ENCODE peak calls at places on chromosomes 4 and X, in nine cellular contexts. L, P, A, F, I, W, U, J and T are unnamed samples. For H3K27me3, the result is how much of the 10 kb centered on the place peaks cover.

GRCh38 chr4:146637853-146638800 is 566 bp upstream of the POU4F2 start:
- DNase-seq in A (peak), J (no peak), I (no peak), P (no peak), U (no peak), F (no peak), W (no peak), L (no peak), T (no peak)

GRCh38 chr4:90958256-90958895 is 831.2 kb downstream of the CCSER1 start:
- DNase-seq in P (no peak), W (no peak), L (no peak), A (no peak), J (no peak), F (no peak), U (no peak), I (peak), T (no peak)

GRCh38 chrX:42694260-42694815 is 83.6 kb downstream of the PPP1R2C start:
- DNase-seq in W (no peak), F (no peak), L (no peak), P (no peak), U (no peak), J (no peak), I (no peak), A (no peak), T (peak)

GRCh38 chrX:43720082-43720481 is 64.0 kb downstream of the MAOA start:
- DNase-seq in A (no peak), F (no peak), U (no peak), W (no peak), P (no peak), L (no peak), I (no peak), J (no peak), T (no peak)

GRCh38 chr4:80155286-80155982 is 41.9 kb upstream of the PRDM8 start:
- DNase-seq in I (peak), W (no peak), F (no peak), P (no peak), J (no peak), L (no peak), U (no peak), A (no peak), T (no peak)

GRCh38 chr4:112953295-112953694 is 96.2 kb upstream of the ANK2 start:
- DNase-seq in F (no peak), U (no peak), I (no peak), W (no peak), A (no peak), L (no peak), J (no peak), P (no peak), T (no peak)

GRCh38 chrX:150211988-150212387 is 151.1 kb upstream of the MAMLD1 start:
- DNase-seq in P (no peak), I (peak), J (no peak), W (no peak), L (no peak), U (no peak), F (no peak), A (no peak), T (no peak)

GRCh38 chrX:41351923-41352322 is 18.0 kb downstream of the DDX3X start:
- DNase-seq in L (no peak), P (no peak), U (no peak), A (no peak), W (no peak), I (no peak), J (no peak), F (no peak), T (no peak)

GRCh38 chrX:11528623-11529022 is 137.1 kb downstream of the ARHGAP6 start:
- DNase-seq in F (no peak), A (no peak), U (peak), I (no peak), J (no peak), L (no peak), P (no peak), W (no peak), T (no peak)

GRCh38 chr4:42371306-42372063 is 25.8 kb upstream of the SHISA3 start:
- DNase-seq in I (peak), A (no peak), P (no peak), L (no peak), W (no peak), F (no peak), U (no peak), J (no peak), T (no peak)

GRCh38 chr4:154076921-154077320 is 288.0 kb upstream of the SFRP2 start:
- DNase-seq in U (no peak), P (no peak), J (no peak), A (no peak), I (peak), F (no peak), L (no peak), W (no peak), T (no peak)

GRCh38 chrX:25561190-25561589 is 545.4 kb upstream of the ARX start:
- DNase-seq in F (no peak), P (no peak), I (no peak), J (no peak), A (no peak), L (no peak), U (no peak), W (no peak), T (no peak)
- H3K27me3 ChIP-seq in F (under half), P (under half), I (under half), J (under half), A (under half), L (under half), U (under half), W (under half), T (under half)

DNA sequence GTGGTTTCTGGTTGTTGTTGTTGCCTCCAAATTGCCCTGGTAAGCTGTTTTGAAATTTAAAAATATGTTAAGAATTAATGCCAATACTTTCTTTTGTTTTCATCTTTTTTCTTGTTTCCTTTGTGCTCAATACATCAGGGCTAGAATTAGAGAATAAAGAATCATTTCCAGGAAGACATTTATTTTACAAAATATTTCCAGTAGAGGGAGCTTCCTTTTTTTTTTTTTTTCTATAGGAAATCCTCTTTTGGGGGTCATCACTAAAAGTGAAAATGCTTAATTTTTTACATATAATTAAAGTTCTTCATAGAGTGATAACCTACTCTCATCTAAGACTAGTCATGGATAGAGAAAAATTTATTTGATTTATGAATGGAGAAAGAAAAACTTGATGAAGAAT is 2.4 kb downstream of the GLRA3 start:
- DNase-seq in F (no peak), W (no peak), P (no peak), U (no peak), L (no peak), I (no peak), J (no peak), A (no peak), T (no peak)
- H3K4me3 ChIP-seq in F (no peak), W (no peak), P (no peak), U (no peak), L (no peak), I (no peak), J (no peak), A (no peak), T (no peak)

GRCh38 chr4:23219779-23220408 is 527.2 kb downstream of the GBA3 start:
- DNase-seq in P (no peak), A (no peak), F (no peak), W (no peak), I (no peak), U (no peak), L (no peak), J (no peak), T (no peak)
- TF ChIP-seq CTCF in P (no peak), A (no peak), F (no peak), W (no peak), I (no peak), U (no peak), L (no peak), J (no peak), T (no peak)

DNA sequence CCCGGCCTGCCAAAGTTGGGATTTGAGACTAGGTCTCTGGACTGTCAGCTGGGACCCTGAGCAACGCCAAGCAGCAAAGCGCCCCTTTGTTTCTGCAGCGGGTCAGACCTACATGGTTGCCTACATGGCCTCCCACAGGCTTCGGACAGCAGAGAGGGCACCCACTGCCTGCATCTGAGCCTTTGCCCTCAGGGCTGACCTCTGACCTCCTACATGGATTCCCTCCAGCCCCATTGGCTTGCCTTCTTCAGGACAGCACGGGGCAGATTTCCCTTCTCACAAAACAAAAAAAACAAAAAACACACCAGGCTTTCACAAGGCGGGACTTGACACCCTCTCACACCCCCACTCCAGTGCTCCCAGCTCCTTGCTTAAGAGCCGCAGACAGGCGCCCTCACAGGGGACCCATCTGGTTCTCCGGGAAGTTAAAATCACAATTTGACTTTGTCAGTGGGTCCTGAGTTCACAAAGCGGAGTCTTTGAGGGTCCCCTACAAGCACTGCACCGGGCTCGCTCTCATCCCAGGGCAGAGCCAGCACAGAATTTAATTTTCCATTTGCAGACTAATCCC is 32.9 kb downstream of the ZFYVE28 start:
- DNase-seq in W (no peak), I (no peak), A (no peak), L (no peak), F (no peak), P (no peak), J (no peak), U (no peak), T (no peak)
- H3K27me3 ChIP-seq in W (under half), I (under half), A (under half), L (under half), F (under half), P (under half), J (under half), U (under half), T (under half)

DNA sequence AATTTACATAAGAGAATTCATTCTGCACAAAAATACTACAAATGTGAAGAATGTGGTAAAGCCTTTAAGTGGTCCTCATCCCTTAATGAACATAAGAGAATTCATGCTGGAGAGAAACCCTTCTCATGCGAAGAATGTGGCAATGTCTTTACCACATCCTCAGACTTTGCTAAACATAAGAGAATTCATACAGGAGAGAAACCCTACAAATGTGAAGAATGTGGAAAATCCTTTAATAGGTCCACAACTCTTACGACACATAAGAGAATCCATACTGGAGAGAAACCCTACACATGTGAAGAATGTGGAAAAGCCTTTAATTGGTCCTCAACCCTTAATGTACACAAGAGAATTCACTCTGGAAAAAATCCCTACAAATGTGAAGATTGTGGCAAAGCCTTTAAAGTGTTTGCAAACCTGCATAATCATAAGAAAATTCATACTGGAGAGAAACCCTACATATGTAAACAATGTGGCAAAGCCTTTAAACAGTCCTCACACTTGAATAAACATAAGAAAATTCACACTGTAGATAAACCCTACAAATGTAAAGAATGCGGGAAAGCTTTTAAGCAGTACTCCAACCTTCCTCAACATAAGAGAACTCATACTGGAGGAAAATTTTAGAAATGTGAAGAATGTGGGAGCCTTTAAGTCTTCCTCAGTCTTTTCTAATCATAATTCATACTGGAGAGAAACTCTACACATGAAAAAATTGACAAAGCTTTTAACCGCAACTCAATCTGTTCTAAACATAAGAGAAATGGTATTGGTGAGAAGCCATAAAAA is 37.4 kb downstream of the ZNF718 start:
- DNase-seq in F (no peak), P (no peak), J (no peak), I (no peak), A (no peak), W (no peak), U (peak), L (no peak), T (no peak)
- H3K4me3 ChIP-seq in F (no peak), P (no peak), J (no peak), I (no peak), A (no peak), W (peak), U (no peak), L (no peak), T (no peak)